ENCODE peak calls at places on chromosomes 4 and X, in six cellular contexts. One of them, this sample, is unnamed.

GRCh38 chrX:117835034-117835433 is 281.6 kb downstream of the KLHL13 start:
- DNase-seq in GM12865: no peak
- DNase-seq in neural crest cell: no peak
- DNase-seq in GM06990: no peak
- DNase-seq in thoracic aorta: no peak
- DNase-seq in AG04450: no peak
- DNase-seq in this sample: no peak

GRCh38 chr4:99408346-99408745 is 26.8 kb downstream of the ADH7 start:
- DNase-seq in GM12865: no peak
- DNase-seq in neural crest cell: no peak
- DNase-seq in GM06990: no peak
- DNase-seq in thoracic aorta: no peak
- DNase-seq in AG04450: no peak
- DNase-seq in this sample: no peak

GRCh38 chr4:81684357-81684756 is 212.7 kb upstream of the RASGEF1B start:
- DNase-seq in GM12865: no peak
- DNase-seq in neural crest cell: no peak
- DNase-seq in GM06990: no peak
- DNase-seq in thoracic aorta: no peak
- DNase-seq in AG04450: no peak
- DNase-seq in this sample: no peak

GRCh38 chrX:136453771-136454170 is 34.0 kb upstream of the BRS3 start:
- DNase-seq in GM12865: no peak
- DNase-seq in neural crest cell: no peak
- DNase-seq in GM06990: no peak
- DNase-seq in thoracic aorta: no peak
- DNase-seq in AG04450: no peak
- DNase-seq in this sample: no peak

GRCh38 chrX:134676440-134676839 is 18.2 kb upstream of the PLAC1 start:
- DNase-seq in GM12865: no peak
- DNase-seq in neural crest cell: no peak
- DNase-seq in GM06990: no peak
- DNase-seq in thoracic aorta: no peak
- DNase-seq in AG04450: no peak
- DNase-seq in this sample: no peak

GRCh38 chrX:21940356-21940829 is at the start of gene SMS:
- DNase-seq in GM12865: peak; percentile 76
- DNase-seq in neural crest cell: peak; percentile 54
- DNase-seq in GM06990: peak; percentile 82
- DNase-seq in thoracic aorta: no peak
- DNase-seq in AG04450: peak; percentile 26
- DNase-seq in this sample: peak; percentile 78

GRCh38 chr4:169311643-169312365 is 41.0 kb upstream of the SH3RF1 start:
- DNase-seq in GM12865: peak; percentile 69
- DNase-seq in neural crest cell: peak; percentile 14
- DNase-seq in GM06990: no peak
- DNase-seq in thoracic aorta: no peak
- DNase-seq in AG04450: no peak
- DNase-seq in this sample: peak; percentile 58

GRCh38 chr4:10117424-10118354 is 1.1 kb upstream of the WDR1 start:
- DNase-seq in GM12865: peak; percentile 64
- DNase-seq in neural crest cell: no peak
- DNase-seq in GM06990: no peak
- DNase-seq in thoracic aorta: no peak
- DNase-seq in AG04450: no peak
- DNase-seq in this sample: peak; percentile 38

GRCh38 chrX:28756175-28756574 is 168.9 kb downstream of the IL1RAPL1 start:
- DNase-seq in GM12865: no peak
- DNase-seq in neural crest cell: no peak
- DNase-seq in GM06990: no peak
- DNase-seq in thoracic aorta: no peak
- DNase-seq in AG04450: no peak
- DNase-seq in this sample: no peak

GRCh38 chrX:69362354-69362753 is 141.8 kb upstream of the NALF2 start:
- DNase-seq in GM12865: no peak
- DNase-seq in neural crest cell: no peak
- DNase-seq in GM06990: no peak
- DNase-seq in thoracic aorta: no peak
- DNase-seq in AG04450: no peak
- DNase-seq in this sample: no peak

GRCh38 chr4:174111350-174111888 is 172.0 kb downstream of the FBXO8 start:
- DNase-seq in GM12865: no peak
- DNase-seq in neural crest cell: no peak
- DNase-seq in GM06990: no peak
- DNase-seq in thoracic aorta: no peak
- DNase-seq in AG04450: no peak
- DNase-seq in this sample: no peak

GRCh38 chr4:181536753-181537434 is 706.3 kb upstream of the TENM3 start:
- DNase-seq in GM12865: no peak
- DNase-seq in neural crest cell: no peak
- DNase-seq in GM06990: no peak
- DNase-seq in thoracic aorta: no peak
- DNase-seq in AG04450: no peak
- DNase-seq in this sample: no peak

GRCh38 chrX:94288325-94288724 is 614.3 kb downstream of the FAM133A start:
- DNase-seq in GM12865: no peak
- DNase-seq in neural crest cell: no peak
- DNase-seq in GM06990: no peak
- DNase-seq in thoracic aorta: no peak
- DNase-seq in AG04450: no peak
- DNase-seq in this sample: no peak

GRCh38 chr4:108651068-108651794 is 832 bp downstream of the OSTC start:
- DNase-seq in GM12865: peak; percentile 44
- DNase-seq in neural crest cell: peak; percentile 1
- DNase-seq in GM06990: no peak
- DNase-seq in thoracic aorta: no peak
- DNase-seq in AG04450: peak; percentile 23
- DNase-seq in this sample: no peak

GRCh38 chr4:102399021-102399420 is 53.7 kb upstream of the SLC39A8 start:
- DNase-seq in GM12865: no peak
- DNase-seq in neural crest cell: no peak
- DNase-seq in GM06990: no peak
- DNase-seq in thoracic aorta: no peak
- DNase-seq in AG04450: no peak
- DNase-seq in this sample: no peak

GRCh38 chr4:176569301-176569700 is 223.4 kb downstream of the VEGFC start:
- DNase-seq in GM12865: no peak
- DNase-seq in neural crest cell: no peak
- DNase-seq in GM06990: no peak
- DNase-seq in thoracic aorta: no peak
- DNase-seq in AG04450: no peak
- DNase-seq in this sample: no peak

GRCh38 chr4:174549696-174550095 is 27.4 kb upstream of the HPGD start:
- DNase-seq in GM12865: no peak
- DNase-seq in neural crest cell: no peak
- DNase-seq in GM06990: no peak
- DNase-seq in thoracic aorta: no peak
- DNase-seq in AG04450: no peak
- DNase-seq in this sample: no peak

GRCh38 chr4:15906024-15906443 is 32.5 kb downstream of the FGFBP1 start:
- DNase-seq in GM12865: peak; percentile 17
- DNase-seq in neural crest cell: no peak
- DNase-seq in GM06990: no peak
- DNase-seq in thoracic aorta: no peak
- DNase-seq in AG04450: no peak
- DNase-seq in this sample: no peak

GRCh38 chrX:42085836-42086235 is 162.5 kb upstream of the CASK start:
- DNase-seq in GM12865: no peak
- DNase-seq in neural crest cell: no peak
- DNase-seq in GM06990: no peak
- DNase-seq in thoracic aorta: no peak
- DNase-seq in AG04450: no peak
- DNase-seq in this sample: no peak

GRCh38 chr4:98242063-98242462 is 19.1 kb upstream of the RAP1GDS1 start:
- DNase-seq in GM12865: no peak
- DNase-seq in neural crest cell: no peak
- DNase-seq in GM06990: no peak
- DNase-seq in thoracic aorta: no peak
- DNase-seq in AG04450: no peak
- DNase-seq in this sample: no peak

GRCh38 chrX:31540313-31540712 is 468.5 kb upstream of the FTHL17 start:
- DNase-seq in GM12865: no peak
- DNase-seq in neural crest cell: no peak
- DNase-seq in GM06990: no peak
- DNase-seq in thoracic aorta: no peak
- DNase-seq in AG04450: no peak
- DNase-seq in this sample: no peak

GRCh38 chr4:187606581-187606980 is 389.0 kb upstream of the ZFP42 start:
- DNase-seq in GM12865: peak; percentile 8
- DNase-seq in neural crest cell: peak; percentile 11
- DNase-seq in GM06990: no peak
- DNase-seq in thoracic aorta: no peak
- DNase-seq in AG04450: no peak
- DNase-seq in this sample: peak; percentile 46

GRCh38 chr4:113378836-113379235 is 329.4 kb downstream of the ANK2 start:
- DNase-seq in GM12865: no peak
- DNase-seq in neural crest cell: no peak
- DNase-seq in GM06990: no peak
- DNase-seq in thoracic aorta: no peak
- DNase-seq in AG04450: no peak
- DNase-seq in this sample: no peak

GRCh38 chr4:111991163-111991562 is 154.1 kb upstream of the FAM241A start:
- DNase-seq in GM12865: peak; percentile 61
- DNase-seq in neural crest cell: no peak
- DNase-seq in GM06990: peak; percentile 48
- DNase-seq in thoracic aorta: no peak
- DNase-seq in AG04450: no peak
- DNase-seq in this sample: peak; percentile 17

DNA sequence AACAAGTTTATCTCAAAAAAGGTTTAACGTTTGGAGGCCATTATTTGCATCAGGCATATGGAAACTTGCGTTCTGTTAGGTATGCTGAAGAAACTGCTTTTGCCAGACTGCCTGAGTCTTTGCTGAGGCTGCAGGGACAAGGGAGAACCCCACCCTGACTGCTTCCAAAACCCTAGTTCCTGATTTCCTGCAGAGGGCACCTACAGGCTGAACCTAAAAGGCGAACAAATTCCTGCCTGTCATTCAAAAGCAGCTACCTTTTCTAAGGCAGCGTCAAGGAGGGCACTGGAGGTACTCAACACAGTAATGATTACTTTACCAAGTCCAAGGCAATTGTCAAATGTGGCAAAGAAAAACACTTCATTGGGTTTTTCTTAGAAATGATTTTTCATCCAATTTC is 578 bp upstream of the CORIN start:
- DNase-seq in GM12865: no peak
- DNase-seq in neural crest cell: no peak
- DNase-seq in GM06990: no peak
- DNase-seq in thoracic aorta: no peak
- DNase-seq in AG04450: no peak
- DNase-seq in this sample: no peak
- TF ChIP-seq CTCF in GM12865: no peak
- TF ChIP-seq CTCF in neural crest cell: no peak
- TF ChIP-seq CTCF in GM06990: no peak
- TF ChIP-seq CTCF in thoracic aorta: no peak
- TF ChIP-seq CTCF in AG04450: no peak
- TF ChIP-seq CTCF in this sample: no peak

GRCh38 chr4:17126306-17126978 is 228.0 kb upstream of the LDB2 start:
- DNase-seq in GM12865: no peak
- DNase-seq in neural crest cell: no peak
- DNase-seq in GM06990: no peak
- DNase-seq in thoracic aorta: no peak
- DNase-seq in AG04450: no peak
- DNase-seq in this sample: no peak

GRCh38 chr4:17120761-17121160 is 222.3 kb upstream of the LDB2 start:
- DNase-seq in GM12865: no peak
- DNase-seq in neural crest cell: no peak
- DNase-seq in GM06990: no peak
- DNase-seq in thoracic aorta: no peak
- DNase-seq in AG04450: no peak
- DNase-seq in this sample: no peak

GRCh38 chr4:17128268-17128667 is 229.8 kb upstream of the LDB2 start:
- DNase-seq in GM12865: no peak
- DNase-seq in neural crest cell: no peak
- DNase-seq in GM06990: no peak
- DNase-seq in thoracic aorta: no peak
- DNase-seq in AG04450: no peak
- DNase-seq in this sample: no peak

GRCh38 chr4:17124767-17125166 is 226.3 kb upstream of the LDB2 start:
- DNase-seq in GM12865: no peak
- DNase-seq in neural crest cell: no peak
- DNase-seq in GM06990: no peak
- DNase-seq in thoracic aorta: no peak
- DNase-seq in AG04450: no peak
- DNase-seq in this sample: no peak
- TF ChIP-seq CTCF in GM12865: peak; percentile 23
- TF ChIP-seq CTCF in neural crest cell: peak; percentile 49
- TF ChIP-seq CTCF in GM06990: peak; percentile 18
- TF ChIP-seq CTCF in thoracic aorta: no peak
- TF ChIP-seq CTCF in AG04450: peak; percentile 41
- TF ChIP-seq CTCF in this sample: no peak

GRCh38 chrX:119728487-119728886 is 29.9 kb upstream of the SOWAHD start:
- DNase-seq in GM12865: no peak
- DNase-seq in neural crest cell: no peak
- DNase-seq in GM06990: no peak
- DNase-seq in thoracic aorta: no peak
- DNase-seq in AG04450: no peak
- DNase-seq in this sample: no peak
- TF ChIP-seq CTCF in GM12865: no peak
- TF ChIP-seq CTCF in neural crest cell: peak; percentile 23
- TF ChIP-seq CTCF in GM06990: peak; percentile 47
- TF ChIP-seq CTCF in thoracic aorta: no peak
- TF ChIP-seq CTCF in AG04450: peak; percentile 27
- TF ChIP-seq CTCF in this sample: no peak

GRCh38 chr4:151276787-151277557 is at the start of gene PRSS48:
- DNase-seq in GM12865: peak; percentile 56
- DNase-seq in neural crest cell: peak; percentile 63
- DNase-seq in GM06990: peak; percentile 10
- DNase-seq in thoracic aorta: no peak
- DNase-seq in AG04450: no peak
- DNase-seq in this sample: peak; percentile 69
- TF ChIP-seq CTCF in GM12865: peak; percentile 75
- TF ChIP-seq CTCF in neural crest cell: peak; percentile 73
- TF ChIP-seq CTCF in GM06990: peak; percentile 85
- TF ChIP-seq CTCF in thoracic aorta: peak; percentile 47
- TF ChIP-seq CTCF in AG04450: peak; percentile 80
- TF ChIP-seq CTCF in this sample: peak; percentile 68

DNA sequence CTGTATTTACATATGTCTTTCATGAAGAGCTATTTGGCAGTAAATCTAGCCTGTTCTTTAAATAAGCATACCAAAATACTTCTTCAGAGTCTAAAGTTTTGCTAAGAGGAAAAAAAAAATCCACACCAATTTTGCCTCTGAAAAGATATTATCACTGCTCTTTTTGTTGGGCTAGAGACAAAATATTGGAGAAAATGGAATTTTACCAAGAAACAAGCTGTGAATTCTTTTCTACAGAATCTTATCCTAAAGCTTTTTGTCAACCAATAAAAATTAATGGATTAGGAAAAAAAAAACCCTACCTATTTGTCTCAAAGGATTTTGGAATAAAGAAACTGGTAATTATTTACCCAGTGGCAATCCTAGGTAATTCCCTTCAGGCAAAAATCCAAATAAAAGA is 288.0 kb upstream of the NR3C2 start:
- DNase-seq in GM12865: no peak
- DNase-seq in neural crest cell: no peak
- DNase-seq in GM06990: no peak
- DNase-seq in thoracic aorta: no peak
- DNase-seq in AG04450: no peak
- DNase-seq in this sample: no peak
- TF ChIP-seq CTCF in GM12865: no peak
- TF ChIP-seq CTCF in neural crest cell: no peak
- TF ChIP-seq CTCF in GM06990: no peak
- TF ChIP-seq CTCF in thoracic aorta: no peak
- TF ChIP-seq CTCF in AG04450: no peak
- TF ChIP-seq CTCF in this sample: no peak